ENCODE peak calls at places on chromosomes 5 and 9, in six cellular contexts. T is GM13977; R is HEK293T; L is GM06990; B is skeletal muscle cell; M is CD8-positive, alpha-beta T cell. J is an unnamed sample.

GRCh38 chr9:97845130-97845529 is 7.9 kb upstream of the FOXE1 start:
- DNase-seq in T (no peak), R (no peak), L (no peak), B (peak), M (no peak), J (peak)

GRCh38 chr5:160460377-160461049 is 38.9 kb downstream of the PTTG1 start:
- DNase-seq in T (no peak), R (no peak), L (no peak), B (no peak), M (no peak), J (no peak)

GRCh38 chr5:68962632-68963484 is 131.0 kb upstream of the SLC30A5 start:
- DNase-seq in T (peak), R (peak), L (no peak), B (no peak), M (no peak), J (peak)

GRCh38 chr9:82242285-82242963 is 253.9 kb downstream of the SPATA31D1 start:
- DNase-seq in T (no peak), R (no peak), L (no peak), B (no peak), M (no peak), J (no peak)

GRCh38 chr9:27634879-27635278 is 61.6 kb upstream of the C9orf72 start:
- DNase-seq in T (no peak), R (no peak), L (no peak), B (no peak), M (no peak), J (no peak)

GRCh38 chr5:131000289-131000688 is 164.8 kb downstream of the HINT1 start:
- DNase-seq in T (no peak), R (no peak), L (no peak), B (no peak), M (no peak), J (no peak)

GRCh38 chr5:36985387-36985786 is 108.8 kb downstream of the NIPBL start:
- DNase-seq in T (no peak), R (no peak), L (no peak), B (no peak), M (no peak), J (no peak)

GRCh38 chr5:66713998-66714397 is 117.8 kb downstream of the MAST4 start:
- DNase-seq in T (peak), R (no peak), L (peak), B (no peak), M (no peak), J (no peak)

GRCh38 chr9:133823189-133824105 is 85.3 kb upstream of the SARDH start:
- DNase-seq in T (peak), R (no peak), L (peak), B (no peak), M (no peak), J (no peak)

GRCh38 chr9:33007755-33008154 is 6.3 kb upstream of the APTX start:
- DNase-seq in T (no peak), R (no peak), L (no peak), B (no peak), M (no peak), J (no peak)

J was measured in T47D.